ENCODE peak calls at places on chromosomes 12 and 14, in six cellular contexts. D is thoracic aorta, Y is uterus, R is body of pancreas, A is osteoblast, G is tibial nerve. K is an unnamed sample.

GRCh38 chr12:93804392-93805179 is 127.4 kb downstream of the CRADD start:
- DNase-seq in D (no peak), Y (no peak), R (no peak), A (no peak), G (no peak), K (no peak)

GRCh38 chr14:64210211-64210610 is 84.0 kb downstream of the ESR2 start:
- DNase-seq in D (no peak), Y (no peak), R (no peak), A (no peak), G (no peak), K (no peak)

GRCh38 chr12:105262461-105263184 is 26.6 kb upstream of the APPL2 start:
- DNase-seq in D (no peak), Y (no peak), R (no peak), A (no peak), G (no peak), K (no peak)

GRCh38 chr12:57837779-57838562 is 8.6 kb downstream of the CTDSP2 start:
- DNase-seq in D (no peak), Y (no peak), R (no peak), A (peak), G (no peak), K (peak)

GRCh38 chr12:8840938-8841633 is 18.7 kb downstream of the A2ML1 start:
- DNase-seq in D (no peak), Y (no peak), R (no peak), A (no peak), G (no peak), K (no peak)

GRCh38 chr14:67237591-67237990 is 3.6 kb upstream of the PALS1 start:
- DNase-seq in D (no peak), Y (no peak), R (no peak), A (no peak), G (no peak), K (no peak)

GRCh38 chr14:81164167-81164774 is 56.5 kb downstream of the GTF2A1 start:
- DNase-seq in D (no peak), Y (peak), R (peak), A (peak), G (no peak), K (peak)

GRCh38 chr12:54882074-54882473 is 27.8 kb downstream of the MUCL1 start:
- DNase-seq in D (no peak), Y (no peak), R (no peak), A (no peak), G (no peak), K (no peak)

GRCh38 chr12:122040579-122041386 is 19.1 kb downstream of the BCL7A start:
- DNase-seq in D (no peak), Y (no peak), R (no peak), A (peak), G (no peak), K (peak)

GRCh38 chr12:115801826-115802225 is 475.7 kb downstream of the MED13L start:
- DNase-seq in D (no peak), Y (no peak), R (no peak), A (no peak), G (no peak), K (no peak)

GRCh38 chr14:52988153-52988552 is 37.3 kb upstream of the FERMT2 start:
- DNase-seq in D (no peak), Y (no peak), R (no peak), A (no peak), G (no peak), K (no peak)

GRCh38 chr12:82841379-82841778 is 154.7 kb downstream of the TMTC2 start:
- DNase-seq in D (no peak), Y (no peak), R (no peak), A (no peak), G (no peak), K (no peak)

GRCh38 chr14:59060841-59061240 is 127.6 kb upstream of the DAAM1 start:
- DNase-seq in D (no peak), Y (no peak), R (no peak), A (no peak), G (no peak), K (no peak)

GRCh38 chr12:32688786-32689185 is 9.7 kb downstream of the DNM1L start:
- DNase-seq in D (no peak), Y (no peak), R (no peak), A (no peak), G (no peak), K (no peak)

GRCh38 chr12:45290218-45290609 is 74.3 kb downstream of the ANO6 start:
- DNase-seq in D (no peak), Y (no peak), R (no peak), A (no peak), G (no peak), K (no peak)

DNA sequence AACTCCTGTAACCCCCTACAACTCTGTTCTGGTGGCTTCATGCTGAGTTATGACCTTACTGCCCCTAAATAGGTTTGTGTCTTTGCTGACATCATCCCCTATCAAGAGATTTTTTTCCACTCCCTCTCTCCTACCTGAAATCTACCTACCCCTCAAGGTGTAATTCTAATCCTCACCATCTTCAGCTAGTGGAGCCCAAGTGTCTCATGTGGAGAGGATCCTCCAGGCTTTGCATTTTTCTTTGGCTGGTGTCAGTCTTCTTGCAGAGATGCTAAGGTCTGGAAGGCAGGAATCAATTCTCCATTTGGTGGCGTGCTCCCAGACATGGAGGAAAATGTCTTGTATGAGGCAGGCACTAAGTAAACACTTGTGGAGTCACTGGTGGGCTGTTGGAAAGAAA is 74.8 kb upstream of the PRMT8 start:
- DNase-seq in D (no peak), Y (no peak), R (no peak), A (no peak), G (no peak), K (no peak)
- TF ChIP-seq CTCF in D (no peak), Y (no peak), R (no peak), A (no peak), G (no peak), K (no peak)

DNA sequence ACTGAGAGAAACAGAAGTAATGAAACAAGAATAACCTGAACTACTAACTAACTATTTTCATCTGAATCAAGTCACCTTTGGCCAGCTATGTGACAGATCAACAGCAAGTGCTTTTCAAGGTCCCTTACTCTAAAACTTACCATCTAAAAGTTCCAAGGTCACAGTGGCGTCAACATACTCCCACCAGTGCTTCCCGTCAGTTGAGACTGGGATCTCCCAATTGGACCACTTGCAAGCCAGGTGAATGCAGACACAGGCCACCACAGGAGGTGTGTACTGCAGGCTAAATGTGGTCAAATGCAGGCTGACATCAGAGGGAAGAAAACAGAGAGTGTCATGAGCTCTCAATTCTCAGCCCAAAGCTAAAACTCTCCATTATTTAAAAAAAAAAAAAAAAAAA is 13.8 kb upstream of the KANSL2 start:
- DNase-seq in D (no peak), Y (no peak), R (no peak), A (peak), G (no peak), K (no peak)
- H3K27ac ChIP-seq in D (no peak), Y (no peak), R (no peak), A (no peak), G (no peak), K (no peak)

GRCh38 chr12:111202237-111202592 is 166.7 kb downstream of the PHETA1 start:
- DNase-seq in D (no peak), Y (no peak), R (no peak), A (no peak), G (no peak), K (no peak)
- TF ChIP-seq CTCF in D (no peak), Y (no peak), R (no peak), A (no peak), G (no peak), K (no peak)

GRCh38 chr14:71714225-71714624 is 218.0 kb upstream of the RGS6 start:
- DNase-seq in D (no peak), Y (no peak), R (no peak), A (peak), G (no peak), K (no peak)
- H3K27ac ChIP-seq in D (no peak), Y (no peak), R (no peak), A (peak), G (peak), K (no peak)

GRCh38 chr12:91817512-91817911 is 328.1 kb downstream of the BTG1 start:
- DNase-seq in D (no peak), Y (no peak), R (peak), A (no peak), G (no peak), K (no peak)
- TF ChIP-seq CTCF in D (no peak), Y (no peak), R (no peak), A (no peak), G (no peak), K (no peak)

GRCh38 chr12:15230751-15231150 is 9.5 kb upstream of the RERG start:
- DNase-seq in D (no peak), Y (no peak), R (no peak), A (no peak), G (no peak), K (no peak)
- H3K27ac ChIP-seq in D (no peak), Y (no peak), R (no peak), A (no peak), G (no peak), K (no peak)

GRCh38 chr14:75133597-75133996 is 6.7 kb upstream of the NEK9 start:
- DNase-seq in D (no peak), Y (no peak), R (no peak), A (no peak), G (no peak), K (no peak)

GRCh38 chr14:75127903-75128595 is 1.2 kb upstream of the NEK9 start:
- DNase-seq in D (no peak), Y (no peak), R (no peak), A (no peak), G (no peak), K (no peak)

GRCh38 chr14:75128596-75128990 is 1.7 kb upstream of the NEK9 start:
- DNase-seq in D (no peak), Y (no peak), R (no peak), A (no peak), G (no peak), K (no peak)

GRCh38 chr14:75134644-75135043 is 7.8 kb upstream of the NEK9 start:
- DNase-seq in D (no peak), Y (no peak), R (no peak), A (no peak), G (no peak), K (no peak)

GRCh38 chr14:75132374-75133086 is 5.7 kb upstream of the NEK9 start:
- DNase-seq in D (no peak), Y (peak), R (peak), A (peak), G (no peak), K (peak)
- TF ChIP-seq CTCF in D (peak), Y (peak), R (peak), A (peak), G (peak), K (peak)

GRCh38 chr14:68947802-68948201 is 31.3 kb downstream of the ACTN1 start:
- DNase-seq in D (peak), Y (peak), R (peak), A (peak), G (peak), K (no peak)
- H3K27ac ChIP-seq in D (peak), Y (peak), R (peak), A (peak), G (peak), K (peak)

GRCh38 chr12:70826156-70826555 is 94.4 kb downstream of the PTPRR start:
- DNase-seq in D (no peak), Y (no peak), R (no peak), A (no peak), G (no peak), K (no peak)

GRCh38 chr12:70828391-70828790 is 92.1 kb downstream of the PTPRR start:
- DNase-seq in D (no peak), Y (no peak), R (no peak), A (peak), G (no peak), K (no peak)

GRCh38 chr12:70831538-70831937 is 89.0 kb downstream of the PTPRR start:
- DNase-seq in D (no peak), Y (no peak), R (no peak), A (no peak), G (no peak), K (no peak)

GRCh38 chr12:70829070-70829469 is 91.5 kb downstream of the PTPRR start:
- DNase-seq in D (no peak), Y (no peak), R (no peak), A (no peak), G (no peak), K (no peak)

DNA sequence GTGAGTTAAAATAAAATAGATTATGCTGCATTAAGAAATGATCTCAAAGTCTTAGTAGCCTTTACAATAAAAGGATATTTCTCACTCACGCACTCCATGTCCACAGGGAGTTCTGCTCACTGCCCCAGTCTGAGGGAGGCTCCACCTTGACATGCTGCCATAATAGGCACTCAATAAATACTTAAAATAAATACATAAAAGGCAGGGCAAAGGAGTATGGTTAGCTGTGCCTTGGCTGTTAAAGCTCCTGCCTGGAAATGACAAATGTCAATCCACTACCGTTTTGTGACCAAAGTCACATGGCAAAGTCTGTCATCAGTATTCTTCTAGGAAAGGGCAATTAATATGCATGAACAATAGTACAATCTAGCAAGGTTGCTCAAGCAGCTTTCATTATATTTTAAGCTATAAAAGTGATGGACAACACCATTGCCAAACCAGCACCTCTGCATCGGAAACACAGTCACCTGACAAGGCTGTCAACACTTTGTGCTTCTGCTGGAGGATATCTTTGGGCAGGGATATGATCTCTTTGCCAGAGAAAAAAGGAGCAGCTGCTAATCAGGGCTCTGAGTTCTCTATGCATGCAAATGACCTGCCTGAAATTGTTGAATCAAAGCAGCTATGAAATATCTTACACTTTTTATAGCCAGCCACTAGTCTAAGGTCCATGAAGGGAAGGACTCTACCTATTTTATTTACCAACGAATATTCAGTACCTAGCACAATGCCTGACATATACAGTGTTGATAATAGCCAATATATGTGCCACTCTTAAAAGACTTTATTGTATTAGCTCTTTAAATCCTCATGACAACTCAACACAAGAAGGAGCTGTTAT is 90.1 kb downstream of the PTPRR start:
- DNase-seq in D (no peak), Y (no peak), R (no peak), A (no peak), G (no peak), K (no peak)
- TF ChIP-seq CTCF in D (no peak), Y (no peak), R (no peak), A (no peak), G (no peak), K (no peak)

K was measured in lung.